ENCODE peak calls at places on chromosomes 11 and 22, in ten cellular contexts. U is left ventricle myocardium inferior, Z is transverse colon, Q is psoas muscle, F is tibial artery, G is IMR-90, O is heart left ventricle, M is neural progenitor cell, B is A549, E is body of pancreas. N is an unnamed sample.

GRCh38 chr22:26086359-26086758 is 82.9 kb upstream of the SEZ6L start:
- DNase-seq in U (no peak), Z (no peak), Q (no peak), F (no peak), G (no peak), O (no peak), M (peak; percentile 36), B (no peak), E (no peak), N (no peak)

GRCh38 chr11:2107521-2107920 is 31.7 kb downstream of the IGF2 start:
- DNase-seq in U (no peak), Z (no peak), Q (no peak), F (no peak), G (no peak), O (peak; percentile 16), M (no peak), B (no peak), E (no peak), N (no peak)

GRCh38 chr11:113675003-113675471 is 31.1 kb downstream of the TMPRSS5 start:
- DNase-seq in U (no peak), Z (no peak), Q (no peak), F (no peak), G (peak; percentile 88), O (no peak), M (no peak), B (no peak), E (no peak), N (no peak)

GRCh38 chr11:62948765-62949320 is 27.7 kb upstream of the CHRM1 start:
- DNase-seq in U (no peak), Z (no peak), Q (no peak), F (no peak), G (no peak), O (no peak), M (no peak), B (no peak), E (no peak), N (no peak)

GRCh38 chr11:56910785-56911184 is 77.9 kb upstream of the OR5AK2 start:
- DNase-seq in U (no peak), Z (no peak), Q (no peak), F (no peak), G (no peak), O (no peak), M (no peak), B (peak; percentile 78), E (no peak), N (no peak)

GRCh38 chr22:40235418-40235817 is 57.7 kb downstream of the TNRC6B start:
- DNase-seq in U (no peak), Z (no peak), Q (no peak), F (no peak), G (no peak), O (no peak), M (no peak), B (no peak), E (no peak), N (no peak)

GRCh38 chr11:77517226-77517625 is 43.3 kb upstream of the PAK1 start:
- DNase-seq in U (no peak), Z (no peak), Q (no peak), F (no peak), G (no peak), O (no peak), M (no peak), B (no peak), E (no peak), N (no peak)

GRCh38 chr11:35227551-35228341 is 88.8 kb downstream of the CD44 start:
- DNase-seq in U (no peak), Z (no peak), Q (no peak), F (peak; percentile 29), G (peak; percentile 55), O (no peak), M (no peak), B (no peak), E (no peak), N (no peak)

GRCh38 chr11:117037279-117037951 is 60.8 kb downstream of the SIK3 start:
- DNase-seq in U (no peak), Z (no peak), Q (no peak), F (no peak), G (no peak), O (no peak), M (no peak), B (no peak), E (no peak), N (no peak)

DNA sequence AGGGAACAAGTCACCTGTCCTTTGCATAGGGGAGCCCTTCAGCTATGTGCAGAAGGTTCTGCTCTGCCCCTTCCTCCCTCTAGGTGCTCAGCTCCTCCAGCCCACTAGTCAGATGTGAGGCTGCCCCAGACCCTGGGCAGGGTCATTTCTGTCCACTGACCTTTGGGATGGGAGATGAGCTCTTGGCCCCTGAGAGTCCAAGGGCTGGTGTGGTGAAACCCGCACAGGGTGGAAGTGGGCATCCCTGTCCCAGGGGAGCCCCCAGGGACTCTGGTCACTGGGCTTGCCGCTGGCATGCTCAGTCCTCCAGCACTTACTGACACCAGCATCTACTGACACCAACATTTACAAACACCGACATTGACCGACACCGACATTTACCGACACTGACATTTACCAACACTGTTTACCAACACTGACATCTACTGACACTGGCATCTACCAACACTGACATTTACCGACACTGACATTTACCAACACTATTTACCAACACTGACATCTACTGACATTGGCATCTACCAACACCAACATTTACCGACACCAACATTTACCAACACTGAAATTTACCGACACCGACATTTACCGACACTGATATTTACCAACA is 71.9 kb upstream of the PPP6R3 start:
- DNase-seq in U (no peak), Z (no peak), Q (no peak), F (no peak), G (no peak), O (no peak), M (no peak), B (no peak), E (no peak), N (no peak)
- H3K4me1 ChIP-seq in U (peaks cover 12% of the 10 kb centered on the region), Z (peaks cover 6% of the 10 kb centered on the region), Q (peaks cover 6% of the 10 kb centered on the region), F (no peaks in the 10 kb centered on the region), G (no peaks in the 10 kb centered on the region), O (no peaks in the 10 kb centered on the region), M (no peaks in the 10 kb centered on the region), B (peaks cover 9% of the 10 kb centered on the region), E (peaks cover 5% of the 10 kb centered on the region), N (no peaks in the 10 kb centered on the region)

DNA sequence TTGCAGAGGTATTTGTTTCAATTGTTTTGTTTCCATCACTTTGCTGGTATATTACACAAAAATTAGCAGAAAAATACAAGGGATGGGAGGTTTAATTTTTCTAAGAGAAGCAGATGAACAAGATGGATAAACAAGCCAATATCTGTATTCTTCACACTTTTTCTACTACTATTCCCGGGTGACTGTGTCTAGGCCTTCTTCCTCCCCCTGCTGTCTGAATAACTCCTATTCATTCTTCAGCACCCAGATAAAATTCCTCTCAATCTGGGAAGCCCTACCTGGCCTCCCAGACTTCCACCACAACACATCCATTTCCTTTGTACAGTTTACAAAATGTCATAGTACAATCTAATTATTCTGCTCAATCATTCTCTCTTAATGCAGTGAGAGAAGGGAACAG is 666.6 kb upstream of the TENM4 start:
- DNase-seq in U (no peak), Z (no peak), Q (no peak), F (no peak), G (no peak), O (no peak), M (no peak), B (no peak), E (no peak), N (no peak)
- TF ChIP-seq CTCF in U (no peak), Z (no peak), Q (no peak), F (no peak), G (peak; percentile 13), O (no peak), M (no peak), B (no peak), E (no peak), N (no peak)

GRCh38 chr11:22666320-22666699 is at the start of gene GAS2:
- DNase-seq in U (no peak), Z (no peak), Q (no peak), F (no peak), G (peak; percentile 1), O (no peak), M (no peak), B (no peak), E (no peak), N (no peak)
- H3K4me3 ChIP-seq in U (peak within 1 kb of the TSS; percentile 69), Z (peak within 1 kb of the TSS; percentile 42), Q (peak within 1 kb of the TSS; percentile 81), F (peak within 1 kb of the TSS; percentile 25), G (peak within 1 kb of the TSS; percentile 30), O (peak within 1 kb of the TSS; percentile 32), M (peak within 1 kb of the TSS; percentile 65), B (peak within 1 kb of the TSS; percentile 31), E (peak within 1 kb of the TSS; percentile 46), N (peak within 1 kb of the TSS; percentile 70)

DNA sequence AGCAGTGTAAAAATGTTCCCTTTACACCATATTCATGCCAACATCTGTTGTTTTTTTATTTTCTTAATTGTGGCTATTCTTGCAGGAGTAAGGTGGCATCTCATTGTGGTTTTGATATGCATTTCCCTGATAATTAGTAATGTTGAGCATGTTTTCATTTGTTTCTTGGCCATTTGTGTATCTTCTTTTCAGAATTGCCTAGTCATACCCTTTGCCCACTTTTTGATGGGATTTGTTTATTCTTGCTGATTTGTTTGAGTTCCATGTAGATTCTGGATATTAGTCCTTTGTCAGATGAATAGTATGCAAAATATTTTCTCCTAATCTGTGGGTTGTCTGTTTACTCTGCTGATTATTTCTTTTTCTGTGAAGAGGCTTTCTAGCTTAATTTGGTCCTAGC is 98.9 kb upstream of the SERPIND1 start:
- DNase-seq in U (no peak), Z (no peak), Q (no peak), F (no peak), G (no peak), O (no peak), M (no peak), B (no peak), E (no peak), N (no peak)
- H3K4me1 ChIP-seq in U (no peaks in the 10 kb centered on the region), Z (no peaks in the 10 kb centered on the region), Q (no peaks in the 10 kb centered on the region), F (no peaks in the 10 kb centered on the region), G (no peaks in the 10 kb centered on the region), O (no peaks in the 10 kb centered on the region), M (no peaks in the 10 kb centered on the region), B (no peaks in the 10 kb centered on the region), E (no peaks in the 10 kb centered on the region), N (no peaks in the 10 kb centered on the region)

DNA sequence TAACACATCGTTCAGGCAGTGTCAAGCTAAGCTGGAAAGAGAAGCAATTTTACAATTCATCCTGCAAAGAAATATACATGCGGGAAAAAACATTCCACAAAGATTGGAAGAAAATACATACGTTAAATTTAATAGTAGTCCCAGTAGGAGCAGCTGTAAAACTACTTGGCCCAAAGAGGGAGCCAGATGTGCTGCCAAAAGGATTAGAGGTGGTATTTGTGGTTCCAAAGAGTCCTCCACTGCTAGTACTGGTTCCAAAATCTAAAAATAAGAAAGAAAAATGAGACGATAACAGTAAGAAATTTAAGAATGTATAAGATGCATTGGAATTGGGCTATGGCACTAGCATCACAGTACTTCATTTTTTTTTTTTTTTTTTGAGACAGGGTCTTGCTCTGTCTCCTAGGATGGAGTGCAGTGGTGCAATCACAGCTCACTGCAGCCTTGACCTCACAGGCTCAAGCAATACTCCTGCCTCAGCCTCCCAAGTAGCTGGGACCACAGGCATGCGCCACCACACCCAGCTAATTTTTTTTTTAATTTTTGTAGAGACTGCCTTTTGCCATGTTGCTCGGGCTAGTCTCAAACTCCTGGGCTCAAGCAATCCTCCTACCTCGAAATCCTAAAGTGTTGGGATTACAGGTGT is 21.5 kb downstream of the NUP98 start:
- DNase-seq in U (no peak), Z (no peak), Q (no peak), F (no peak), G (no peak), O (no peak), M (no peak), B (no peak), E (no peak), N (no peak)
- TF ChIP-seq CTCF in U (no peak), Z (no peak), Q (no peak), F (no peak), G (no peak), O (no peak), M (no peak), B (no peak), E (no peak), N (no peak)

N was measured in BE2C.